ENCODE peak calls at places on chromosome 13, in four cellular contexts. T is neural crest cell; O is stimulated activated CD4-positive, alpha-beta T cell treated with anti-CD3 and anti-CD28 coated beads, Interleukin-4, amount 100 ng/mL, for 1 hour; A is HT-29. E is an unnamed sample.
A peak's percentile ranks its signal among the peaks of the same experiment; 100 is the strongest.

GRCh38 chr13:97933736-97934135 is 19.7 kb upstream of the IPO5 start:
- DNase-seq in A (no peak), T (no peak), O (no peak), E (no peak)

GRCh38 chr13:101730420-101731000 is 278.0 kb downstream of the ITGBL1 start:
- DNase-seq in A (no peak), T (no peak), O (no peak), E (no peak)

GRCh38 chr13:106034201-106034600 is 501.3 kb downstream of the EFNB2 start:
- DNase-seq in T (no peak), A (peak; percentile 11), O (no peak), E (no peak)

GRCh38 chr13:94967183-94968039 is 255.1 kb upstream of the SOX21 start:
- DNase-seq in T (peak; percentile 43), A (no peak), O (peak; percentile 5), E (peak; percentile 19)

GRCh38 chr13:112249644-112250610 is 126.2 kb upstream of the SPACA7 start:
- DNase-seq in A (no peak), T (no peak), O (no peak), E (no peak)

GRCh38 chr13:52128714-52129700 is at the start of gene NEK5:
- DNase-seq in A (peak; percentile 77), O (peak; percentile 61), T (peak; percentile 68), E (peak; percentile 72)

GRCh38 chr13:30033681-30034447 is 183.4 kb upstream of the UBL3 start:
- DNase-seq in O (no peak), T (no peak), A (no peak), E (no peak)

GRCh38 chr13:21625366-21625765 is 21.4 kb upstream of the MICU2 start:
- DNase-seq in T (no peak), O (no peak), A (peak; percentile 82), E (no peak)

GRCh38 chr13:44932171-44932849 is 57.0 kb downstream of the NUFIP1 start:
- DNase-seq in T (no peak), O (no peak), A (no peak), E (no peak)

GRCh38 chr13:77184455-77184854 is 142.4 kb downstream of the MYCBP2 start:
- DNase-seq in T (no peak), A (no peak), O (no peak), E (peak; percentile 38)

GRCh38 chr13:94598281-94598680 is 2.3 kb upstream of the TGDS start:
- DNase-seq in T (no peak), A (no peak), O (no peak), E (no peak)

GRCh38 chr13:55632402-55632801 is 1508.3 kb upstream of the PRR20A start:
- DNase-seq in A (no peak), T (no peak), O (no peak), E (no peak)

GRCh38 chr13:93477238-93477637 is 250.6 kb downstream of the GPC6 start:
- DNase-seq in T (no peak), O (no peak), A (no peak), E (no peak)

GRCh38 chr13:20288561-20288960 is 56.4 kb upstream of the GJB6 start:
- DNase-seq in A (no peak), O (no peak), T (no peak), E (no peak)

E was measured in activated CD4-positive, alpha-beta T cell treated with anti-CD3 and anti-CD28 coated beads, Interleukin-2, amount 50 U/mL, for 48 hours.